ENCODE peak calls at places on chromosome 1, in four cellular contexts. Y is astrocyte, I is MM.1S, X is neural progenitor cell. D is an unnamed sample.

GRCh38 chr1:197917553-197917812 is 311 bp downstream of the LHX9 start:
- DNase-seq in Y (no peak), I (no peak), X (no peak), D (no peak)

GRCh38 chr1:22839806-22840205 is 129.2 kb downstream of the EPHB2 start:
- DNase-seq in Y (no peak), I (no peak), X (no peak), D (no peak)

GRCh38 chr1:214570442-214570841 is 19.0 kb upstream of the PTPN14 start:
- DNase-seq in Y (peak; percentile 76), I (no peak), X (no peak), D (peak; percentile 79)

GRCh38 chr1:207888647-207889046 is 22.3 kb downstream of the CD34 start:
- DNase-seq in Y (peak; percentile 26), I (no peak), X (no peak), D (no peak)

GRCh38 chr1:151715726-151716404 is 738 bp downstream of the CELF3 start:
- DNase-seq in Y (no peak), I (no peak), X (peak; percentile 80), D (no peak)

GRCh38 chr1:115545096-115545720 is 96.6 kb upstream of the VANGL1 start:
- DNase-seq in Y (no peak), I (no peak), X (no peak), D (no peak)

GRCh38 chr1:165871311-165872067 is 44.1 kb downstream of the UCK2 start:
- DNase-seq in Y (peak; percentile 68), I (peak; percentile 95), X (peak; percentile 16), D (peak; percentile 56)

GRCh38 chr1:192436441-192437078 is 119.8 kb downstream of the RGS21 start:
- DNase-seq in Y (no peak), I (no peak), X (no peak), D (no peak)

GRCh38 chr1:48061162-48062136 is 64.3 kb upstream of the TRABD2B start:
- DNase-seq in Y (peak; percentile 8), I (peak; percentile 49), X (peak; percentile 75), D (peak; percentile 55)

GRCh38 chr1:205972491-205973168 is 29.4 kb upstream of the SLC26A9 start:
- DNase-seq in Y (peak; percentile 58), I (no peak), X (peak; percentile 52), D (no peak)

GRCh38 chr1:153506831-153507413 is 28.9 kb downstream of the S100A6 start:
- DNase-seq in Y (peak; percentile 91), I (no peak), X (no peak), D (peak; percentile 98)

GRCh38 chr1:8025061-8025670 is 943 bp downstream of the ERRFI1 start:
- DNase-seq in Y (no peak), I (no peak), X (peak; percentile 28), D (peak; percentile 32)
- TF ChIP-seq EZH2 in Y (no peak), I (no peak), X (no peak), D (no peak)

GRCh38 chr1:116842654-116843053 is 67.1 kb upstream of the PTGFRN start:
- DNase-seq in Y (no peak), I (no peak), X (no peak), D (no peak)
- TF ChIP-seq CTCF in Y (peak; percentile 15), I (no peak), X (no peak), D (no peak)

GRCh38 chr1:199279872-199280649 is 641.2 kb downstream of the PTPRC start:
- DNase-seq in Y (no peak), I (no peak), X (no peak), D (peak; percentile 60)
- H2AFZ ChIP-seq in Y (no peak overlapping the region), I (no peak overlapping the region), X (no peak overlapping the region), D (no peak overlapping the region)

GRCh38 chr1:34927316-34927715 is 2.1 kb downstream of the DLGAP3 start:
- DNase-seq in Y (no peak), I (no peak), X (no peak), D (no peak)

GRCh38 chr1:34928066-34928864 is 1.2 kb downstream of the DLGAP3 start:
- DNase-seq in Y (no peak), I (no peak), X (no peak), D (no peak)

GRCh38 chr1:34929853-34930701 is 627 bp upstream of the DLGAP3 start:
- DNase-seq in Y (no peak), I (no peak), X (peak; percentile 79), D (no peak)

GRCh38 chr1:34929497-34929852 is at the start of gene DLGAP3:
- DNase-seq in Y (no peak), I (no peak), X (peak; percentile 83), D (no peak)

GRCh38 chr1:34928865-34929496 is 469 bp downstream of the DLGAP3 start:
- DNase-seq in Y (no peak), I (no peak), X (no peak), D (no peak)
- TF ChIP-seq EZH2 in Y (peak; percentile 89), I (no peak), X (no peak), D (peak; percentile 100)

DNA sequence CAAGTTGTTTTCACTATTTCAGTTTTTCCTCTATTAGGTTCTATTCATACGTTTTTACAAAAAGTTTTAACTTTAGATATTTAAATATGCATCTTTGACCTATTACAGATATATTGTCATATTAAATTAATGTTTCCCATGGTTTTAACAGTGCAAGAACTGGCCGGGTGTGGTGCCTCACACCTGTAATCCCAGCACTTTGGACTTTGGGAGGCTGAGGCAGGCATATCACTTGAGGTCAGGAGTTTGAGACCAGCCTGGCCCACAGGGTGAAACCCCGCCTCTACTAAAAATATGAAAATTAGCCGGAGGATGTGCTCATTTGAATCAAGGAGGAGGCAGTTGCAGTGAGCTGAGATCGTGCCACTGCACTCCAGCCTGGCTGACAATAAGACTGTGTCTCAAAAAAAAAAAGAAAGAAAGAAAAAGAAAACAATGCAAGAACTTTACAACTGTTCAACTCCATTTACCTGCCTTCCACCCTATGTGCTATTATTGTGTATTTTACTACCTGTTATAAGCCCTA is 19.8 kb upstream of the TINAGL1 start:
- DNase-seq in Y (no peak), I (no peak), X (no peak), D (no peak)
- TF ChIP-seq CTCF in Y (no peak), I (no peak), X (no peak), D (no peak)

GRCh38 chr1:101139130-101139529 is 97.7 kb upstream of the S1PR1 start:
- DNase-seq in Y (no peak), I (no peak), X (no peak), D (no peak)
- H2AFZ ChIP-seq in Y (no peak overlapping the region), I (no peak overlapping the region), X (peak overlapping the region; percentile 58), D (no peak overlapping the region)

GRCh38 chr1:23899070-23899469 is 14.1 kb downstream of the CNR2 start:
- DNase-seq in Y (no peak), I (peak; percentile 15), X (no peak), D (no peak)

GRCh38 chr1:23905461-23906025 is 7.6 kb downstream of the CNR2 start:
- DNase-seq in Y (no peak), I (no peak), X (no peak), D (no peak)

GRCh38 chr1:23904748-23905357 is 8.3 kb downstream of the CNR2 start:
- DNase-seq in Y (no peak), I (no peak), X (no peak), D (no peak)

GRCh38 chr1:23903754-23904153 is 9.4 kb downstream of the CNR2 start:
- DNase-seq in Y (no peak), I (no peak), X (no peak), D (no peak)

GRCh38 chr1:23902611-23903278 is 10.4 kb downstream of the CNR2 start:
- DNase-seq in Y (no peak), I (no peak), X (peak; percentile 67), D (no peak)
- TF ChIP-seq EZH2 in Y (peak; percentile 84), I (no peak), X (peak; percentile 80), D (peak; percentile 61)

GRCh38 chr1:149886396-149887195 is 12.8 kb upstream of the BOLA1 start:
- DNase-seq in Y (peak; percentile 98), I (peak; percentile 100), X (peak; percentile 97), D (peak; percentile 99)

GRCh38 chr1:149888160-149888998 is 11.0 kb upstream of the BOLA1 start:
- DNase-seq in Y (peak; percentile 83), I (peak; percentile 98), X (peak; percentile 93), D (peak; percentile 88)

GRCh38 chr1:149888999-149889289 is 10.4 kb upstream of the BOLA1 start:
- DNase-seq in Y (no peak), I (no peak), X (peak; percentile 11), D (no peak)

GRCh38 chr1:149885364-149886111 is 13.8 kb upstream of the BOLA1 start:
- DNase-seq in Y (peak; percentile 74), I (peak; percentile 92), X (peak; percentile 86), D (peak; percentile 82)

GRCh38 chr1:149887456-149888159 is 11.8 kb upstream of the BOLA1 start:
- DNase-seq in Y (peak; percentile 98), I (peak; percentile 100), X (peak; percentile 93), D (peak; percentile 99)
- TF ChIP-seq CTCF in Y (no peak), I (no peak), X (no peak), D (no peak)

DNA sequence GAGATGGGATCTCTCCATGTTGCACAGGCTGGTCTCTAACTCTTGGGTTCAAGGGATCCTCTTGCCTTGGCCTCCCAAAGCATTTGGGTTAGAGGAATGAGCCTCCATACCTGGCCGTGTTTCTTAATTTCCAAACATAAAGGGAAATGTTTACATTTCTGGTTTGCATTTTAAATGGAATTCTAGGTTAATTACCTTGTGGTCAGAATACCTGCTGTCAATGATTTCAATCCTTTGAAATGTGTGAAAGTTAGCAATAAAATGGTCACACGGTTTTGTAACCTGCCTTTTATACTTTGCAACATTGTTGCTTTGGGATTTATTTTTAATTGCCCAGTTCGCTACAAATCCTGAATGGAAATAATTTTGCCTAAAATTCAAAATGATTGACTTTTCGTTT is 26.3 kb downstream of the AGMAT start:
- DNase-seq in Y (no peak), I (no peak), X (no peak), D (no peak)
- H2AFZ ChIP-seq in Y (no peak overlapping the region), I (no peak overlapping the region), X (no peak overlapping the region), D (no peak overlapping the region)